ENCODE peak calls at places on chromosomes 5 and 9, in nine cellular contexts. X is Jurkat, Clone E6-1; A is H7; M is astrocyte; S is ovary; E is suprapubic skin; Y is A673; W is heart left ventricle; P is A549. Q is an unnamed sample.
A peak's percentile ranks its signal among the peaks of the same experiment; 100 is the strongest.

GRCh38 chr5:127891942-127892341 is 188.8 kb downstream of the CCDC192 start:
- DNase-seq in X (no peak), A (no peak), M (peak; percentile 6), S (no peak), E (no peak), Y (no peak), W (no peak), P (no peak), Q (peak; percentile 33)

GRCh38 chr9:18473551-18474279 is at the start of gene ADAMTSL1:
- DNase-seq in X (no peak), A (peak; percentile 63), M (peak; percentile 85), S (no peak), E (no peak), Y (peak; percentile 9), W (peak; percentile 60), P (no peak), Q (peak; percentile 84)

GRCh38 chr5:178662541-178662860 is 35.7 kb upstream of the CLK4 start:
- DNase-seq in X (no peak), A (no peak), M (no peak), S (no peak), E (no peak), Y (no peak), W (no peak), P (no peak), Q (no peak)

GRCh38 chr5:556909-557441 is 32.7 kb upstream of the SLC9A3 start:
- DNase-seq in X (no peak), A (peak; percentile 47), M (no peak), S (no peak), E (peak; percentile 60), Y (no peak), W (peak; percentile 9), P (no peak), Q (no peak)

GRCh38 chr9:21294325-21294724 is 10.8 kb downstream of the IFNA5 start:
- DNase-seq in X (no peak), A (no peak), M (peak; percentile 47), S (no peak), E (no peak), Y (no peak), W (no peak), P (peak; percentile 43), Q (no peak)

GRCh38 chr9:97067490-97067889 is 28.5 kb upstream of the CTSV start:
- DNase-seq in X (no peak), A (no peak), M (no peak), S (no peak), E (no peak), Y (no peak), W (no peak), P (no peak), Q (no peak)

GRCh38 chr5:75601996-75602395 is 9.3 kb upstream of the ANKDD1B start:
- DNase-seq in X (no peak), A (no peak), M (peak; percentile 25), S (no peak), E (no peak), Y (no peak), W (no peak), P (peak; percentile 38), Q (peak; percentile 12)

GRCh38 chr5:138647261-138647788 is 72.1 kb upstream of the HSPA9 start:
- DNase-seq in X (no peak), A (no peak), M (peak; percentile 50), S (no peak), E (no peak), Y (no peak), W (no peak), P (no peak), Q (peak; percentile 51)

GRCh38 chr9:117917873-117918272 is 213.7 kb downstream of the TLR4 start:
- DNase-seq in X (no peak), A (no peak), M (no peak), S (no peak), E (no peak), Y (no peak), W (no peak), P (no peak), Q (no peak)

GRCh38 chr9:107425110-107426025 is 64.2 kb downstream of the KLF4 start:
- DNase-seq in X (peak; percentile 36), A (peak; percentile 82), M (peak; percentile 12), S (peak; percentile 83), E (peak; percentile 93), Y (peak; percentile 73), W (peak; percentile 85), P (peak; percentile 72), Q (peak; percentile 85)

GRCh38 chr9:135559606-135560005 is 1.9 kb upstream of the PAEP start:
- DNase-seq in X (no peak), A (no peak), M (no peak), S (no peak), E (no peak), Y (no peak), W (no peak), P (no peak), Q (no peak)

GRCh38 chr9:91192379-91192775 is 169.3 kb downstream of the AUH start:
- DNase-seq in X (no peak), A (no peak), M (peak; percentile 26), S (peak; percentile 50), E (no peak), Y (no peak), W (peak; percentile 51), P (no peak), Q (peak; percentile 52)

GRCh38 chr5:179865471-179866240 is 7.0 kb upstream of the MRNIP start:
- DNase-seq in X (no peak), A (peak; percentile 36), M (no peak), S (no peak), E (no peak), Y (no peak), W (no peak), P (no peak), Q (no peak)

DNA sequence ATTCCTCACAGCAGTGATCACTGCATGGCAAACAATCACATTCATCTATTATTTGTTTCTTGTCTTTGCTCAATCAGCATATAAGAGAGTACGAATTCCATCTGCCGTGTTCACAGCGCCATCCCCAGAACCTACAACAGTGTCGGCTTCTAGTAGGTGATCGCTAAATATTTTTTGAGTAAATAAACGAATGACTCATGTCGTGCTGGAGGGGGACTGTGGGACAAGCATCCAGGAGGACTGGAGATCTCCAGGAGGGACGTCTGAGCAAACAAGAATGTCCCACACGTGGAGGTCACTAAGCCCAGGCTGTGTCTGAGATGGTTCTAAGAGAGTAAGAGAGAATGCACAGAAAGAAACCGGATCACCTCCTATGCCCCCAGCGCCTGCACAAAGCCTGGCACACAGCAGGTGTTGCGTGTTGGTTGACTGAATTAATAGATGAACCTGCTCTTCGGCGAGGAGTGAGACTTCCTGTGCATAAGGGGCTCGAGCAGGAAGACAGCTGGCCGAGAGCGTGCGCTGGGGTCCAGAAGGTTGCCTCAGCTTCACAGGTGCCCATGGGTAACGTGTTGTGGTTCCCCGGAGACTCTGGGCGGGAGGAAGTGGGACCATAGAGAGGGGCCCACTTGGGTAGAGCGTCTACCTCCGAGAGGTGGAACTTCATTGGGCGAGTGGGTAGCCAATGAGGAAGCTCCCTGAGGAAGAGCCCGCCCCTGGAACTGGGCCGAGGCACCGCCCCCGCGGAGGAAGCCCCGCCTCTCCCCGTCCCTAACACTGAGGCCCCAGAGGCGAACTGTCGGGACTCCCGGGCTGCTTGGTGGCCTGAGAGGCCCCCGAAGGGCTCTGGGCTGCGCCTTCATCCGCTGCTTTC is 193.0 kb downstream of the MELK start:
- DNase-seq in X (peak; percentile 96), A (peak; percentile 99), M (no peak), S (peak; percentile 79), E (no peak), Y (peak; percentile 97), W (peak; percentile 54), P (peak; percentile 96), Q (peak; percentile 44)
- H3K4me3 ChIP-seq in X (peak overlapping the region; percentile 43), A (peak overlapping the region; percentile 56), M (no peak overlapping the region), S (peak overlapping the region; percentile 32), E (peak overlapping the region; percentile 43), Y (peak overlapping the region; percentile 47), W (no peak overlapping the region), P (peak overlapping the region; percentile 55), Q (peak overlapping the region; percentile 42)

GRCh38 chr5:150411245-150411979 is 1.3 kb downstream of the CD74 start:
- DNase-seq in X (no peak), A (peak; percentile 61), M (no peak), S (no peak), E (no peak), Y (no peak), W (peak; percentile 69), P (no peak), Q (no peak)
- H3K4me3 ChIP-seq in X (no peak overlapping the region), A (no peak overlapping the region), M (no peak overlapping the region), S (no peak overlapping the region), E (peak overlapping the region; percentile 49), Y (no peak overlapping the region), W (peak overlapping the region; percentile 58), P (no peak overlapping the region), Q (no peak overlapping the region)

DNA sequence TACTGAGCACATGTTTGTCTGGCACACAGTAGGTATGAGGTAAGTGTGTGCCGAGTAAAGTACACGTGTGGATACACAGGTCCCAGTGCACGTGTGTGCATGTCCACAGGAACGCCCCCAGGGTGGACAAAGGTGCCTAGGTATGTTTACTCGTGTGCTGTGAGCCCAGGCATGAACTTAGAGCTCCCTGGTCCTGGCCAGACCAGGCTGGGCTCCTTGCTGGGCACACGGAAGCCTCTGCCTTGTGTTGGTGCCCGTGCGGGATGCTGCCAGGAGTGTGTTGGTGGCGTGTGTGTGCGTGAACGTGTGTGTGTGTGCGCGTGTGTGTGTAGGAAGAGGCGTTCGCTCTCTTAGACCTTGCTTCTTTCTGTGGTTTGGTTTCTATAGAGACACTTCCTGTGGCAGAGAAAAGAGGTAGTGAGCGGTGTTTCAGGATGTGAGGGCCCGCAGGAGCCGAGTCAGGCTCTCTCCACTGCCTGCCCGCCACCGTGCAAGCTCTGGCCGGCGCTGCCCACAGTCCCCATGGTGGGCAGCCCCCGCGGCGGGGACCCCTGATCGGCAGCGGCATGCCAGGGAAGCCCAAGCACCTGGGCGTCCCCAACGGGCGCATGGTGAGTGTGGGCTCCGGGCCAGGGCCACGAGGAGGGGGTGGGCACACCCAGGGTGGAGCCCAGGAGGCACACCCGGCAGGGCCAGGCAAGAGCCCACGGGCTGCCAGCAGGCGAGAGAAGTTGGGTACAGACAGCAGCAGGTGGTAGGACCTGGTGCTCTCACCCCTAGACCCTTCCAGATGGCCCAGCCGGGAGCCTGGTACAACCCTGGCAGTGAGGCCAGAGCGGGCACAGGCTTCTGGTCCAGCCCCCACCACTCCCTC is at the start of gene RGS14:
- DNase-seq in X (peak; percentile 94), A (peak; percentile 50), M (peak; percentile 55), S (no peak), E (no peak), Y (peak; percentile 18), W (no peak), P (no peak), Q (no peak)
- H3K4me3 ChIP-seq in X (peak within 1 kb of the TSS; percentile 75), A (no peak within 1 kb of the TSS), M (no peak within 1 kb of the TSS), S (peak within 1 kb of the TSS; percentile 18), E (peak within 1 kb of the TSS; percentile 47), Y (peak within 1 kb of the TSS; percentile 19), W (no peak within 1 kb of the TSS), P (no peak within 1 kb of the TSS), Q (no peak within 1 kb of the TSS)

GRCh38 chr5:41003670-41004376 is 67.3 kb downstream of the MROH2B start:
- DNase-seq in X (no peak), A (no peak), M (no peak), S (no peak), E (no peak), Y (no peak), W (no peak), P (no peak), Q (no peak)
- H3K4me3 ChIP-seq in X (no peak overlapping the region), A (no peak overlapping the region), M (no peak overlapping the region), S (no peak overlapping the region), E (no peak overlapping the region), Y (no peak overlapping the region), W (no peak overlapping the region), P (no peak overlapping the region), Q (no peak overlapping the region)

DNA sequence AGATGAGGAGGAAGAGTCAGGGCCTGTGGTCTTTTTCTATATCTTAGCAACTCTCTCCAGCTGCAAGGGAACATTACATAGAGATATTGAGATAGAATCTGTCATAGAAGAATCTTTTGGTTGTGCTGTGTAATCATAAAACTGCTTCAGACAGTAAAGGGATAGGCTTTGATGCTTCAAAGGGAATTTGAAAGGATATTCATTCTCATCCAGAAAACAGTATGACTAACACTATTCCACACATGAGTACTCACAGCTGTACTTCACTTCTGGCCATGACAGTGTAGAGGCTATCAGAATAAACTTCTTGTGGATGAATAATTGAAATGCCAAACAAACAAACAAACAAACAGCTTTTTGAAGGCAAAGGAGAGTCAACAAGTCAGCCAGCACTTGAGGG is 145.9 kb downstream of the YIPF5 start:
- DNase-seq in X (no peak), A (no peak), M (peak; percentile 27), S (no peak), E (no peak), Y (no peak), W (no peak), P (no peak), Q (peak; percentile 59)
- H3K4me3 ChIP-seq in X (no peak overlapping the region), A (no peak overlapping the region), M (no peak overlapping the region), S (no peak overlapping the region), E (no peak overlapping the region), Y (no peak overlapping the region), W (no peak overlapping the region), P (no peak overlapping the region), Q (no peak overlapping the region)

Q was measured in fibroblast of the aortic adventitia.